ENCODE peak calls at places on chromosomes 5 and 9, in nine cellular contexts. I, O, P, J, Z, D, N, U and W are unnamed samples.

GRCh38 chr5:26700759-26701384 is 337.5 kb downstream of the CDH9 start:
- DNase-seq in P (no peak), O (peak), U (peak), D (no peak), N (peak), Z (peak), J (peak), I (no peak), W (peak)

GRCh38 chr9:107667269-107667681 is 177.7 kb upstream of the KLF4 start:
- DNase-seq in U (no peak), N (no peak), Z (no peak), O (no peak), D (peak), J (no peak), P (no peak), I (no peak), W (no peak)

GRCh38 chr9:121282309-121283071 is 14.5 kb downstream of the GSN start:
- DNase-seq in I (peak), Z (peak), J (no peak), D (peak), U (peak), N (no peak), P (no peak), O (no peak), W (peak)

GRCh38 chr9:107222020-107222522 is 61.0 kb upstream of the RAD23B start:
- DNase-seq in N (no peak), Z (peak), I (peak), J (no peak), O (no peak), U (peak), D (peak), P (no peak), W (no peak)

GRCh38 chr5:61447780-61448495 is 115.9 kb downstream of the ZSWIM6 start:
- DNase-seq in P (no peak), J (no peak), N (no peak), U (no peak), I (no peak), Z (no peak), O (no peak), D (no peak), W (no peak)

GRCh38 chr9:94705162-94705712 is 21.3 kb upstream of the AOPEP start:
- DNase-seq in P (no peak), I (no peak), O (no peak), N (no peak), Z (no peak), J (no peak), U (no peak), D (no peak), W (no peak)

GRCh38 chr9:6563036-6563435 is 82.5 kb downstream of the GLDC start:
- DNase-seq in I (no peak), Z (no peak), J (no peak), P (no peak), N (no peak), D (no peak), O (no peak), U (no peak), W (no peak)

GRCh38 chr5:82356808-82357671 is 78.9 kb upstream of the RPS23 start:
- DNase-seq in O (peak), I (peak), D (peak), J (peak), Z (peak), P (peak), U (no peak), N (peak), W (peak)

GRCh38 chr9:82555408-82555807 is 507.5 kb downstream of the RASEF start:
- DNase-seq in O (no peak), N (no peak), U (no peak), J (no peak), Z (peak), I (peak), D (no peak), P (no peak), W (no peak)

GRCh38 chr9:15416880-15417279 is 5.8 kb upstream of the SNAPC3 start:
- DNase-seq in N (peak), U (peak), Z (peak), J (no peak), P (no peak), I (no peak), D (peak), O (peak), W (peak)

GRCh38 chr5:126716861-126717260 is 60.1 kb upstream of the LMNB1 start:
- DNase-seq in D (no peak), Z (no peak), J (no peak), U (no peak), P (no peak), I (no peak), N (no peak), O (no peak), W (no peak)

GRCh38 chr5:36090033-36090432 is 23.4 kb upstream of the UGT3A2 start:
- DNase-seq in N (peak), D (peak), U (peak), O (peak), J (peak), P (no peak), I (no peak), Z (peak), W (peak)

GRCh38 chr5:152623951-152624350 is 218.9 kb upstream of the NMUR2 start:
- DNase-seq in P (no peak), N (no peak), D (no peak), J (no peak), Z (no peak), U (peak), O (no peak), I (no peak), W (no peak)

GRCh38 chr9:35795701-35796100 is 4.3 kb downstream of the NPR2 start:
- DNase-seq in J (no peak), D (peak), U (no peak), O (no peak), N (no peak), P (no peak), Z (peak), I (peak), W (peak)

GRCh38 chr5:44089419-44090125 is 299.6 kb downstream of the FGF10 start:
- DNase-seq in J (no peak), P (no peak), O (no peak), D (no peak), I (no peak), N (no peak), Z (no peak), U (no peak), W (no peak)

GRCh38 chr5:134466241-134467069 is 54.8 kb upstream of the CDKN2AIPNL start:
- DNase-seq in J (no peak), O (peak), D (peak), Z (peak), U (peak), P (peak), N (peak), I (peak), W (peak)

GRCh38 chr9:137588891-137589290 is 1.4 kb downstream of the ZMYND19 start:
- DNase-seq in O (no peak), I (no peak), Z (no peak), U (no peak), D (no peak), N (no peak), P (no peak), J (no peak), W (no peak)

GRCh38 chr5:128196791-128197190 is 113.2 kb downstream of the SLC12A2 start:
- DNase-seq in Z (peak), P (no peak), J (no peak), O (no peak), I (peak), U (no peak), D (peak), N (peak), W (no peak)

GRCh38 chr5:173888473-173889135 is 455 bp downstream of the CPEB4 start:
- DNase-seq in P (no peak), Z (no peak), U (peak), O (no peak), D (peak), N (peak), I (no peak), J (no peak), W (peak)

GRCh38 chr5:127561254-127561653 is 43.8 kb downstream of the PRRC1 start:
- DNase-seq in D (peak), J (no peak), O (no peak), Z (peak), N (no peak), I (peak), U (peak), P (no peak), W (no peak)

GRCh38 chr5:87246046-87246445 is 21.6 kb upstream of the RASA1 start:
- DNase-seq in D (peak), P (no peak), N (no peak), I (no peak), J (no peak), U (no peak), O (no peak), Z (peak), W (no peak)

GRCh38 chr9:126703330-126704156 is 89.8 kb downstream of the LMX1B start:
- DNase-seq in P (no peak), I (no peak), J (no peak), U (no peak), N (no peak), O (no peak), D (no peak), Z (no peak), W (no peak)

GRCh38 chr5:36252722-36253340 is 11.1 kb upstream of the NADK2 start:
- DNase-seq in P (no peak), N (no peak), I (peak), O (no peak), Z (peak), J (no peak), D (no peak), U (no peak), W (no peak)

GRCh38 chr9:98056403-98057094 is at the start of gene NANS:
- DNase-seq in N (peak), O (peak), P (peak), D (peak), I (peak), U (peak), Z (peak), J (peak), W (peak)
- H3K4me2 ChIP-seq in N (peak), O (peak), P (peak), D (peak), I (peak), U (peak), Z (peak), J (peak), W (peak)

DNA sequence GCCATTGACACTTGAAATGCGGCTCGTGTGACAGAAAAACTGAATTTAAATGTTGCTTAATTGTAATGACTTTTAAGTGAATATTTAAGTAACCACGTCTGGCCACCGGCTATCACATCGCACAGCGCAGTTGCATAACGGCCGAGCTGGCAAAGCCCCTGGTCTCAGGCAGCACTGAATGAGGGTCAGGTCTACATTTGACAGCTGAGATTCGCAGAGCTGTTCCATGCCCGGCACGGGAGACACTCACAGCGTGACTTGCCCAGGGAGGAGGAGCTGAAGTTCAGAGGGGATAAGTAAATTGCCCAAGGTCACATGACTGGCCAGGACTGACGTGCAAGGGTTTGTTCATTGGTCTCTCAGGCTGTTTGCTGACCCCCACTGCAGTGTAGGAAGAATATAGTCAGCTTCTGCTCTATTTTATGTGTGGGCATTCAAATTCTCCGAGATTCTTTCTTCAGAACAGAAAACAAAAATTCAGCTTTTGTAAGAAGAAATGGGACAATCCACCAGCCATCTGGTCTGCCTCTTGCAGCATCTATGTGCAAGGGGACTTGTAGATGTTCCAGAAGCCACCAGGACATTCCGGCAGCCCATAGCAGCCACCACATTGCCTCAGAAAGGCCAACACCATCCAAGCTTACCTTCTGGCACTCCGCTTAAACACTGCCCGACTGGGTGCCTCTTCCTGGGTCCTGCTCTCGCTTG is 17.3 kb upstream of the COL5A1 start:
- DNase-seq in D (no peak), O (no peak), J (no peak), P (no peak), N (no peak), U (no peak), Z (no peak), I (no peak), W (no peak)
- H3K4me2 ChIP-seq in D (no peak), O (no peak), J (no peak), P (peak), N (no peak), U (peak), Z (no peak), I (peak), W (peak)

GRCh38 chr9:24071736-24072135 is 245.7 kb upstream of the ELAVL2 start:
- DNase-seq in J (no peak), N (no peak), O (no peak), U (no peak), P (no peak), Z (peak), I (peak), D (no peak), W (no peak)
- H3K4me2 ChIP-seq in J (no peak), N (no peak), O (no peak), U (no peak), P (no peak), Z (no peak), I (no peak), D (no peak), W (no peak)

GRCh38 chr5:150122158-150122510 is 33.5 kb downstream of the PDGFRB start:
- DNase-seq in P (no peak), N (no peak), Z (no peak), D (no peak), I (no peak), J (peak), O (peak), U (no peak), W (peak)

GRCh38 chr5:150121448-150122157 is 34.0 kb downstream of the PDGFRB start:
- DNase-seq in U (no peak), N (no peak), I (no peak), D (no peak), O (no peak), Z (no peak), P (no peak), J (no peak), W (no peak)

GRCh38 chr5:150124596-150124995 is 31.0 kb downstream of the PDGFRB start:
- DNase-seq in U (no peak), I (no peak), J (no peak), N (no peak), Z (no peak), D (no peak), O (no peak), P (no peak), W (no peak)

GRCh38 chr5:150124111-150124557 is 31.5 kb downstream of the PDGFRB start:
- DNase-seq in D (no peak), I (no peak), U (no peak), N (no peak), O (no peak), J (no peak), Z (no peak), P (no peak), W (no peak)

DNA sequence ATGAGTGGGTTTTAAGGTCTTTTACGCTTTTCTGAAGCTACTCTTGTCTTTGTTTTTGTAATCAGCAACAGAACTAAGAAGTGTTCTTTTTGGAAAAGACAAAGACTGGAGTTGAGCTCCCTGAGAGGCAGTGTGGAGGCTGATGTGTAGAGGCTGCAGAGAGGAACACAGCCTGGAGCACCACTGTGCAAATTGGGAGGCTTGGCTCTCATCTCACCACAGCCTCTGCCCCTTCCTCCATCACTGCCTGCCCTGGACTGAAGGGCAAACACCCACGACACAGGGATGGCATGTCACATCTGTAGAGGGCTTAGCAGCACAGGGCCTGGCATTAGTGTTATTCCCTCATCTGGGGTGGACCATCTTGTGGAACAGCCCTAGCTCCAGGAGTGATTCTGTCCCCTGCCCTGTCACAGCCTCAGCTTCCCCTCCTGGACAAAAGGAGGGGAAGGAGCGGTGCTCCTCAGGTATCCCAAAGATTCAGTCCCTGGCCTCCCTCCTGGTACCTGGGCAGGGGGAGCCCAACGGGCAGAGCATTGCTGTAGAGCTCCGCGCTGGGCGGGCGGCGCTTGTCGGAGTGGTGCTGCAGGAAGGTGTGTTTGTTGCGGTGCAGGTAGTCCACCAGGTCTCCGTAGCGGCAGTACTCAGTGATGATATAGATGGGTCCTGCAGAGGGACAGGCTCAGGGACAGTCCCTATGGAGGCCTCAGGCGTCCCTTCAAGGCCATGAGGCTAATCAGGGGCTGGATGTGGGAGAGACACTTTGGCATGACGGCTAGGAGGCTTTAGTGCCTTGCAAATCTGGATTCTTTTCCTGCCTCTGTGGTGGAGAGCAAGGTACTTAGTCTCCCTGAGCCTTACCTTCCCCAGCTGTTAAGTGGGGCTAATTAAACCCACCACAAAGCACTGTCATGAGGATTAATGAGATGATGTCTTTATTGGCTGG is 32.8 kb downstream of the PDGFRB start:
- DNase-seq in N (no peak), U (peak), J (no peak), I (no peak), O (no peak), P (no peak), D (no peak), Z (no peak), W (no peak)
- H3K4me2 ChIP-seq in N (no peak), U (no peak), J (no peak), I (no peak), O (no peak), P (no peak), D (no peak), Z (no peak), W (no peak)

DNA sequence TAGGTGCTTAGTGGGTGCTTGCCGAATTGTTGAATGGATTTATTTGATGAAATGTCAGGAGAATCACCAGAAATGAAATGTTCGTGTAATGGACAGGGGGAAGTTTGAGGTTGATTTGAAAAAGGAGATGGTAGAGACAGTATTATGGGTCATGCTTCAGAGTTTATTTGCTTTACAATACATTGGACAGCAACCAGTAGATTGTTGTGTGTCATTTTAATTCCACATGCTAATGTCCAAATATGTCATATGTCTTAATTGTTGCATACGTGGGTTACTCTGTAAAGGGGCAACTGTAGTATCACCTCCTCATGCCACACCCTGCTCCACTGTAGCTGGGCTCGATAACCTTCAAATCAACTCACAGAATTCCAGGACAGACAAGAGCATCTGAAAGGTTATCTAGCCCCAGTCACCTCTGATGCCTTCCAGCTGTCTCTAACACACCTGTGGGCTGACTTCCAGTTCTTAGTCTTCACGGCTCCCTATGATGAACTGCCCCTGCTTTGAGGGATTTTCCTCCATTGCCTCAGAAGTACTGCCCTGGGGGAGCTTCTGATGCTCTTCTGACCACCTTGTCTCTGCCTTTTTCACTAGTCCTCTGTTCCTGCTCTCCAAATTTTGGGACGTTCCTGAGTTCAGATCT is 1.7 kb downstream of the PDCD1LG2 start:
- DNase-seq in U (peak), J (no peak), P (no peak), N (no peak), D (no peak), O (no peak), Z (no peak), I (no peak), W (no peak)
- H3K4me2 ChIP-seq in U (no peak), J (peak), P (peak), N (no peak), D (peak), O (no peak), Z (peak), I (peak), W (peak)

DNA sequence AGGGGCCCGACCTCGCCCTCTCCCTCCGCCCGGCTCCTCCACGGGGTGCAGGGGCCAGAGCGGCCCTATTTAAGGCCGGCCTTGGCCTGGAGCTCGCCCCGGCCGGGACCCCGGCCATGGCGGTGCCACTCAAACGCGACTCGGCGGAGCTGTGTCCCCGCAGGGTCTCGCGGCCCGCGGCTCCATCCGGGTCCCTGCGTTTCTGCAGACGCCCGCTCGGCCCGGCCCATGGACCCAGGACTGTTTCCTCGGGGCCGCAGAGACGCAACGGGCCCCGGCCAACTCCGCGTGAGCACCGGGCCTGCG is 661 bp downstream of the TMEM250 start:
- DNase-seq in D (no peak), J (no peak), P (no peak), N (no peak), U (peak), Z (no peak), O (no peak), I (no peak), W (no peak)
- H3K4me2 ChIP-seq in D (peak), J (peak), P (peak), N (peak), U (peak), Z (peak), O (peak), I (peak), W (peak)

GRCh38 chr9:115234094-115234493 is 116.1 kb upstream of the TNC start:
- DNase-seq in D (peak), J (no peak), O (no peak), U (peak), Z (peak), I (peak), N (no peak), P (peak), W (peak)
- H3K4me2 ChIP-seq in D (peak), J (no peak), O (no peak), U (no peak), Z (peak), I (peak), N (no peak), P (peak), W (peak)

GRCh38 chr5:99037668-99038067 is 108.9 kb upstream of the CHD1 start:
- DNase-seq in O (peak), J (peak), Z (no peak), N (peak), U (no peak), D (no peak), P (no peak), I (no peak), W (peak)
- H3K4me2 ChIP-seq in O (no peak), J (peak), Z (no peak), N (peak), U (no peak), D (no peak), P (no peak), I (no peak), W (peak)

DNA sequence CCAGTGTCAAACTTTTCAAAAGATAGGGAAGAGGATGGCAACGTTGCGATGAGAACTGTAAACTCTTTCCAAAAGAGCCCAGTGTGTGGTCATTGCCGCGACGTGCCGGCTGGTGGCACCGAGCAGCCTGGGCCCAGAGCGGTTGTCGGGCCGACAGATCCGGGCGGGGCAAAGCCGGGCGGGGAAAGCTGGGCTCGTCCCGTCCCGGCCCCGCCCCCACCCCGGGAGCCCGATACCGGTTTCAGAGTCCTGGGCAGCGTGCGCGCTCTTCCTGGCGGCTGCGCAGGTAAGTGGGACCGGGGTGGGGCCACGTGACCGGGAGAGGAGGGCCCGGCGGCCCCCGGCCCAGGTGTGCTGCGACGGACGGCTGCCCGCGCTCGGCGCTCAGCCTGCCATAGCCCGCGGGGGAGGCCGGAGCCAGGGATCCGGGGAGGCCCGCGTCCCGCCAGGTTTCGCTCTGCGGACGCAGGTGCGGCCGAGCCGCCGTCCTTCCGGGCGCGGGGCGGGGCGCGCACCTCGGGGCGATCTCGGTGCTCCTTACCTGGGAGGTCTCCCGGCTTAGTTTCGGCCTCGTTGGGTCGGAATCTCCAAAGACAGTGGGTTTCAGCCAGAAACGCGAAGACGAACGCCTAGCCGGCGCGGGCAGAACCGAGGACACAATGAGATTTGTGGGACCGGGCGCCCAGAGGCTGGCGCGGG is at the start of gene MARVELD2:
- DNase-seq in D (peak), U (peak), Z (peak), O (peak), N (no peak), P (peak), J (peak), I (peak), W (peak)
- H3K4me2 ChIP-seq in D (peak), U (peak), Z (peak), O (peak), N (no peak), P (peak), J (peak), I (peak), W (peak)